ENCODE peak calls at places on chromosomes 4 and X, in five cellular contexts. P is K562, W is GM23338, L is HepG2, M is HCT116. H is an unnamed sample.

GRCh38 chrX:30798810-30799209 is 90.2 kb downstream of the TAB3 start:
- DNase-seq in P (no peak), W (no peak), L (no peak), M (no peak), H (no peak)

GRCh38 chr4:26609868-26610267 is 26.0 kb downstream of the TBC1D19 start:
- DNase-seq in P (no peak), W (no peak), L (no peak), M (no peak), H (no peak)

GRCh38 chr4:8721621-8722020 is 129.1 kb downstream of the CPZ start:
- DNase-seq in P (no peak), W (no peak), L (no peak), M (no peak), H (no peak)

GRCh38 chrX:23797371-23798128 is 14.6 kb downstream of the SAT1 start:
- DNase-seq in P (no peak), W (peak), L (no peak), M (no peak), H (no peak)

GRCh38 chrX:23656684-23657083 is 10.6 kb upstream of the PRDX4 start:
- DNase-seq in P (no peak), W (no peak), L (no peak), M (no peak), H (no peak)

GRCh38 chr4:128521156-128521555 is 233.5 kb upstream of the PGRMC2 start:
- DNase-seq in P (no peak), W (no peak), L (peak), M (no peak), H (no peak)

GRCh38 chrX:1190596-1191145 is 21.8 kb downstream of the CRLF2 start:
- DNase-seq in P (no peak), W (no peak), L (no peak), M (no peak), H (no peak)

GRCh38 chr4:127995776-127996175 is 30.6 kb downstream of the ABHD18 start:
- DNase-seq in P (no peak), W (no peak), L (no peak), M (no peak), H (no peak)

GRCh38 chrX:17860179-17860780 is 818 bp downstream of the RAI2 start:
- DNase-seq in P (no peak), W (peak), L (no peak), M (no peak), H (no peak)

GRCh38 chr4:86233681-86234080 is 126.2 kb downstream of the MAPK10 start:
- DNase-seq in P (no peak), W (no peak), L (no peak), M (no peak), H (no peak)

GRCh38 chrX:113996781-113997180 is 587.1 kb upstream of the HTR2C start:
- DNase-seq in P (no peak), W (no peak), L (no peak), M (no peak), H (no peak)

GRCh38 chr4:142112451-142112850 is 476.1 kb downstream of the IL15 start:
- DNase-seq in P (no peak), W (no peak), L (no peak), M (no peak), H (no peak)

GRCh38 chr4:13656569-13656988 is 29.1 kb upstream of the BOD1L1 start:
- DNase-seq in P (peak), W (peak), L (peak), M (no peak), H (peak)

GRCh38 chr4:113446019-113446418 is 315.5 kb downstream of the CAMK2D start:
- DNase-seq in P (no peak), W (no peak), L (peak), M (peak), H (no peak)

GRCh38 chrX:136920001-136920400 is 39.5 kb upstream of the RBMX start:
- DNase-seq in P (no peak), W (no peak), L (no peak), M (no peak), H (no peak)

GRCh38 chr4:63349674-63350025 is 1059.6 kb downstream of the TECRL start:
- DNase-seq in P (no peak), W (no peak), L (no peak), M (no peak), H (no peak)

GRCh38 chr4:31601793-31602192 is 881.6 kb downstream of the PCDH7 start:
- DNase-seq in P (no peak), W (no peak), L (no peak), M (no peak), H (no peak)

GRCh38 chr4:45033676-45034410 is 307.5 kb upstream of the GNPDA2 start:
- DNase-seq in P (no peak), W (no peak), L (no peak), M (no peak), H (no peak)

GRCh38 chr4:152850377-152850776 is 70.6 kb downstream of the ARFIP1 start:
- DNase-seq in P (no peak), W (peak), L (peak), M (no peak), H (peak)

GRCh38 chr4:76606662-76607265 is 171.7 kb downstream of the SHROOM3 start:
- DNase-seq in P (no peak), W (no peak), L (no peak), M (no peak), H (no peak)

GRCh38 chr4:128191115-128191897 is 96.3 kb downstream of the PGRMC2 start:
- DNase-seq in P (peak), W (peak), L (peak), M (peak), H (peak)

GRCh38 chr4:42341518-42342026 is 55.7 kb upstream of the SHISA3 start:
- DNase-seq in P (no peak), W (no peak), L (no peak), M (no peak), H (no peak)

GRCh38 chrX:17743913-17744312 is 6.6 kb downstream of the SCML1 start:
- DNase-seq in P (no peak), W (no peak), L (no peak), M (no peak), H (no peak)

GRCh38 chr4:41216294-41217019 is 2.1 kb upstream of the APBB2 start:
- DNase-seq in P (peak), W (peak), L (peak), M (peak), H (no peak)

GRCh38 chr4:41215969-41216293 is 1.6 kb upstream of the APBB2 start:
- DNase-seq in P (no peak), W (no peak), L (no peak), M (no peak), H (no peak)

GRCh38 chr4:41217373-41217772 is 3.0 kb upstream of the APBB2 start:
- DNase-seq in P (no peak), W (no peak), L (no peak), M (no peak), H (no peak)

GRCh38 chr4:41218703-41219102 is 4.4 kb upstream of the APBB2 start:
- DNase-seq in P (no peak), W (no peak), L (no peak), M (no peak), H (no peak)

DNA sequence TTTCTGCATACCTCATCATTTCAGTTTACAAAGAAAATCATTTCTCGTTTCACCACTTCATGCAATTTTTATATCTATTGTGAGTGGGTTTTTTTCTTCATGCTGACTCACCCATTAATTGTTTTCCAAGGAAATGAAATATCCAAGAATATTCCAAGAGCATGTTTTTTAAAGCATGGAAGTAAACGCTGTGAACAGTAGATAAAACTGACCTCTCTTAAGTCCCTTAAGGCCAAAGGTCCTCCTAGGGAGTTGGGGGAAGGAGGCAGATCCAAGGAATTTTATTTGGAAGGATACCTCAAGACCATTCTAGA is 2.6 kb upstream of the APBB2 start:
- DNase-seq in P (no peak), W (no peak), L (no peak), M (no peak), H (no peak)
- H3K4me3 ChIP-seq in P (no peak), W (peak), L (peak), M (peak), H (peak)

DNA sequence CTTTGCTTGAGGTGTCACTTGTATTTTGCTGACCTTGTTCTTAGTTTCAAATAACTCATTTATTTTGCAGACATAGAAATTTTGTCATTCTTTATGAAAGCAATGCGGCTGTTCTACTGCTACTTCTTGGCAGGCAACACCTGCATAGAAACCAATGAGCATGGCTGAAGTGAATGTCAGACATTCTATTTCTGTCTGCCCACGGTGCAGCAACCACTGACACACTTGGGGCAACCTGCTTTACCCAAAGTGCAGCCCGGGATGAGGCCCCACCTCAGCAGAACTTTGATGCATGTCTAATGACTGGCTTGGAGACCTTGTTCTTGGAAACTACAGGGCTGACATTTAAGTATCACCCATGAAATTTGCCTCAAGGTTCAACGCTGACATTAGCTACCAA is 93.6 kb downstream of the RBM47 start:
- DNase-seq in P (no peak), W (no peak), L (no peak), M (no peak), H (no peak)
- TF ChIP-seq REST in P (no peak), W (no peak), L (no peak), M (no peak), H (no peak)

DNA sequence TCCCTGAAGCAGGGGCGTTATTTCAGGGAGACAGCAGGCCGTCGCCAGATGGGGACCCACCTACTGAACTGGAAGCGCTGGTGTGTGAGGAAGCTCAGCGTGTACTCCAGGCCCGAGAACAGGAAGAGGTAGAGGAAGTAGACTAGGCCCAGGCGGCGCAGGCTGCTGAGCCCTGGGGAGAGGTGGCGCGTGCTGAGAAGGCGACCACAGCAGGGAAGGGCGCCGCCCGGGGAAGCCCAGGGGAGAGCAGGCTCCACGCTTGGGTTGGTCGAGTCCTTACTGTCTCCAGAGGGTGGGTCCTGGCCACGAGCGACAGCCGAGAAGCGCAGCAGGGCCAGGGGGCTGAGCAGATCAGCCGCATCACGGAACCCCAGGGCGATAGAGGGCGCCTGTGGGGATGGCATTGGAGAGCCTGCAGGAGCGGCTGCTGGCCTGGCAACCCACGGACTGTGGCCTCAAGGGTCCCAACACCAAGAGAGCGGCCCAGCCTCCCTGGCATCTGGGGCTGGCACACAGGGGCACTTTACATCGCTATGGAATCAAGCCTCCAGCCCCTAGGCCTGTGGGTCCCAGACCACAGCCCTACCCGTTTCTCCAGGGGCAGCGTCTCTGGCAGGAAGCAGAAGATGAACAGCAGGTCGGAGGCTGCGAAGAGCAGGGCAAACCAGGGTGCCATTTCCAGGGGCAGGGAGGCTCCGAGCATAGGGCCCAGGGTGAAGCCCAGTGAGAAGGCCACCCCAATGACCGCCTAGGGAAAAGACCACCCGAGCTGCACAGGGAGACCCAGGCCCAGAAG is 31.2 kb downstream of the NOP14 start:
- DNase-seq in P (no peak), W (peak), L (no peak), M (no peak), H (no peak)
- H3K4me3 ChIP-seq in P (no peak), W (no peak), L (no peak), M (no peak), H (peak)

DNA sequence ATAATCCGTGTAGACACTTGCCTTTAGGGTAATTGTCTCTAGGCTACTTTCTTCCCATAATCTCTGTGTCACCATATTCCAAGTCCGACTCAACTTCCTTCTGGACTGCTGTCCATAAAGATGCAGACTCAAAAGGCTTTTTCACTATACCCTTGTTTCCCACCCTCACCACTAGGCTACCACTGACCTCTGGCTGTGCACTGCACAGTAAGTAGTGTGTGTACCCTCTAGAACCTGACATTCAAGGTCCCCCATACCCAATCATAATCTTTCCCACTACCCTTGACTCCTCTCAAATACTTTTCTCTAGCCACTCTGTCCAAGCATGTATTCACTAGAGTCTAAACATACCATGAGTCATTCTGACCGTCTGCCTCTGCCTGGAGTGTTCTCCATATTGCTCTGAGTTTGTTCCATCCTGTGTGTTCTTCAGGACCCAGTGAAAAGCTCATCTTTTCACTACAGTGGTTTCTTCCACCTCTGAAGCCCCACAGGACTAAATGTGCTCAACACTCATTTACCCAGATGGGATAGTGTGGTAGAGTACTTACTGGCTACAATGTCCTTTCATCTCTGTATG is 17.3 kb downstream of the JADE3 start:
- DNase-seq in P (no peak), W (no peak), L (no peak), M (no peak), H (no peak)
- TF ChIP-seq REST in P (no peak), W (no peak), L (no peak), M (no peak), H (no peak)

GRCh38 chr4:1578301-1578781 is 105.8 kb downstream of the FAM53A start:
- DNase-seq in P (no peak), W (peak), L (no peak), M (no peak), H (no peak)

GRCh38 chr4:1576961-1577814 is 106.9 kb downstream of the FAM53A start:
- DNase-seq in P (no peak), W (no peak), L (no peak), M (no peak), H (no peak)

GRCh38 chr4:1578968-1579833 is 104.9 kb downstream of the FAM53A start:
- DNase-seq in P (peak), W (peak), L (no peak), M (peak), H (peak)

GRCh38 chr4:1576200-1576960 is 107.7 kb downstream of the FAM53A start:
- DNase-seq in P (no peak), W (no peak), L (no peak), M (no peak), H (no peak)

DNA sequence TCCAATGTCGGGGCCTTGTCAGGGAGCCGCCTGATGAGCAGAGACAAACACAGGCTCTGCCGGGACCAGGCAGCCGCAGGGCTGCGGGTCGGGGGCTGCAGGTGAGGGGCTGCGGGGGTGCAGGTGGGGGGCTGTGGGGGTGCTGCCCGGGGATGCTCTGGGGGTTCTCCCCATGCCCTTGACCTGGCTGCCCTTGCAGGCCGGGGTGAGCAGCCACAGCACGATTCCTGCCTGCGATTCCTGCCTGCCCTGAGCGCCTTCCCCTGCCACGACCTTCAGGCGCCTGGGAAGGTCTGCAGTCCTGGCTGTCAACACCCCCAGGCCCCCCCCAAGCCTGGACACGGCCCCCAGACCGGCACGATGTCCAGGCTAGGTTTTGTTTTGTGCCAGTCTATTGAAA is 106.3 kb downstream of the FAM53A start:
- DNase-seq in P (no peak), W (no peak), L (no peak), M (no peak), H (no peak)
- H3K4me3 ChIP-seq in P (no peak), W (peak), L (no peak), M (no peak), H (no peak)

GRCh38 chr4:39548425-39549067 is 21.3 kb upstream of the UGDH start:
- DNase-seq in P (no peak), W (no peak), L (no peak), M (no peak), H (no peak)
- TF ChIP-seq REST in P (no peak), W (no peak), L (no peak), M (no peak), H (no peak)

GRCh38 chrX:68369559-68369958 is 63.7 kb downstream of the OPHN1 start:
- DNase-seq in P (no peak), W (no peak), L (no peak), M (no peak), H (no peak)

GRCh38 chrX:68363984-68364383 is 69.3 kb downstream of the OPHN1 start:
- DNase-seq in P (no peak), W (no peak), L (no peak), M (no peak), H (no peak)

DNA sequence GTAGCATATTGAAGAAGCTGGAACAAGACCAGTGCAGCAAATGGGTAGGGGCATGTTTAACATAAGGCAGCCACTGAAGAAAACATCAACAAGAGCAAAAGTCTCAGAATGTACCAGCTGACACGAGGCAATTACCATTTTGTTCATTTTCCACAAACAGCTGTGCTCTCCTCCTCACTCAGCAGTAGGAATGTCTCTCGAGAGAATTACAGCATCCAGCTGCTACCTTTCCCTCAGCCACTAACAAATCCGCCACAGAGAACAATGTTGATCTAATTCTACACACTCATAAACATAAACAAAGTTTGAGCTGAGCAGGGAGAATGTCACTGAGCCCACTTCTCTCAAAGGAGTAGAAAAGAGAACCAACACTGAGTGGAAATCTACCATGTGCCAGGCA is 67.9 kb downstream of the OPHN1 start:
- DNase-seq in P (no peak), W (no peak), L (no peak), M (no peak), H (no peak)
- H3K4me3 ChIP-seq in P (no peak), W (no peak), L (no peak), M (no peak), H (no peak)